ENCODE peak calls at places on chromosomes 11 and 22, in four cellular contexts. One of them, this sample, is unnamed. For H3K4me1, the result is how much of the 10 kb centered on the place peaks cover.

GRCh38 chr22:40967120-40967760 is 16.1 kb downstream of the RBX1 start:
- DNase-seq in mesendoderm: no peak
- DNase-seq in neuronal stem cell: no peak
- DNase-seq in H9: no peak
- DNase-seq in this sample: no peak

GRCh38 chr22:37302617-37303555 is 20.6 kb downstream of the CYTH4 start:
- DNase-seq in H9: no peak
- DNase-seq in neuronal stem cell: peak
- DNase-seq in mesendoderm: no peak
- DNase-seq in this sample: no peak

GRCh38 chr22:26362471-26362870 is 66.6 kb upstream of the ASPHD2 start:
- DNase-seq in H9: no peak
- DNase-seq in mesendoderm: no peak
- DNase-seq in neuronal stem cell: no peak
- DNase-seq in this sample: no peak

GRCh38 chr11:17748044-17748443 is 13.5 kb downstream of the KCNC1 start:
- DNase-seq in neuronal stem cell: no peak
- DNase-seq in H9: no peak
- DNase-seq in mesendoderm: no peak
- DNase-seq in this sample: no peak

GRCh38 chr22:17941501-17942406 is 82.6 kb downstream of the MICAL3 start:
- DNase-seq in H9: no peak
- DNase-seq in neuronal stem cell: no peak
- DNase-seq in mesendoderm: no peak
- DNase-seq in this sample: peak

GRCh38 chr11:114426280-114426679 is 13.0 kb upstream of the REXO2 start:
- DNase-seq in H9: no peak
- DNase-seq in mesendoderm: peak
- DNase-seq in neuronal stem cell: no peak
- DNase-seq in this sample: peak

GRCh38 chr22:36546092-36546804 is 17.3 kb upstream of the EIF3D start:
- DNase-seq in H9: peak
- DNase-seq in mesendoderm: peak
- DNase-seq in neuronal stem cell: peak
- DNase-seq in this sample: peak

GRCh38 chr22:46547179-46547882 is 9.9 kb upstream of the CELSR1 start:
- DNase-seq in mesendoderm: no peak
- DNase-seq in neuronal stem cell: no peak
- DNase-seq in H9: no peak
- DNase-seq in this sample: peak

GRCh38 chr11:12689029-12689755 is 15.0 kb downstream of the TEAD1 start:
- DNase-seq in mesendoderm: no peak
- DNase-seq in H9: no peak
- DNase-seq in neuronal stem cell: no peak
- DNase-seq in this sample: no peak

GRCh38 chr22:29479417-29480261 is at the start of gene NEFH:
- DNase-seq in neuronal stem cell: no peak
- DNase-seq in H9: peak
- DNase-seq in mesendoderm: no peak
- DNase-seq in this sample: no peak

GRCh38 chr22:26902401-26903029 is 245.1 kb downstream of the MIAT start:
- DNase-seq in neuronal stem cell: no peak
- DNase-seq in H9: no peak
- DNase-seq in mesendoderm: no peak
- DNase-seq in this sample: no peak

GRCh38 chr22:29635734-29636357 is 32.4 kb downstream of the NF2 start:
- DNase-seq in neuronal stem cell: no peak
- DNase-seq in H9: no peak
- DNase-seq in mesendoderm: peak
- DNase-seq in this sample: peak

GRCh38 chr22:21834869-21835268 is 32.6 kb downstream of the MAPK1 start:
- DNase-seq in mesendoderm: no peak
- DNase-seq in H9: no peak
- DNase-seq in neuronal stem cell: no peak
- DNase-seq in this sample: no peak
- H3K4me1 ChIP-seq in mesendoderm: under half
- H3K4me1 ChIP-seq in H9: under half
- H3K4me1 ChIP-seq in neuronal stem cell: under half
- H3K4me1 ChIP-seq in this sample: under half

DNA sequence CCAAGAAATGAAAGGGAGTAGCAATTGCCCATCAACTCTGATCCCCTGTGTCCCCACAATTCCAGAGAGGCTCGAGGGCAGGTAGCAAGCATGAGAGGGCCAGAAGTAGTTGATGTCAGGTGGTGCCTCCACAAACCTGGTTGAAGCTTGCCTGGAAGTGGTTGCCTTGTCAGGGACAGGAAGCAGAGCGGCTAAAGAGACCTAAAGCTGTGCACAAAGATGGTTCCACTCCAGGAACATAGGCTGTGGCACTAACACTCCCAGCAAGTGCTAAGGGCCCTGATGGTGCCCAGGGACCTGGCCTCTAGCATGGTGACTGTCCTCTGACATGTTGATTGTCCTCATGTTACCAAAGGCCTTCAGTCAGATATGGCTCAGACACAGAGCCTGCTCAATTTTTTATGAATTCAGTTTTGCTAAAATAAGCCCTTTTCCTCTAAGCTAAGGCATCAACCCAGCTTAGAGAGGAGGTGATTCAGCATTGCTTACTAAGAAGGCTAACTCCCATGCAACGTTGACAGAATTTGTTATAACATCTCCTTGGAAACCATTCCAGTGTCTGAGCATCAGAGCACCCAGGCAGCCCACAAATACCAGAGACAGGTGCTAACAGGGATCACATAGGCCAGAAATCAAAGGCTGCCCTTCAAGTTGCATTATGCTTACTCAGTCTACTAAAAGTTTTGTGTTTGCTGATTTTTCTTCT is 196.3 kb upstream of the ARHGAP20 start:
- DNase-seq in H9: no peak
- DNase-seq in neuronal stem cell: no peak
- DNase-seq in mesendoderm: peak
- DNase-seq in this sample: peak
- H4K8ac ChIP-seq in H9: peak
- H4K8ac ChIP-seq in neuronal stem cell: no peak
- H4K8ac ChIP-seq in mesendoderm: no peak
- H4K8ac ChIP-seq in this sample: no peak

GRCh38 chr11:125271436-125272064 is 107.0 kb downstream of the PKNOX2 start:
- DNase-seq in neuronal stem cell: no peak
- DNase-seq in mesendoderm: no peak
- DNase-seq in H9: no peak
- DNase-seq in this sample: no peak
- H3K4me2 ChIP-seq in neuronal stem cell: no peak
- H3K4me2 ChIP-seq in mesendoderm: no peak
- H3K4me2 ChIP-seq in H9: no peak
- H3K4me2 ChIP-seq in this sample: no peak

GRCh38 chr11:33689089-33689488 is 11.5 kb downstream of the C11orf91 start:
- DNase-seq in H9: no peak
- DNase-seq in mesendoderm: no peak
- DNase-seq in neuronal stem cell: no peak
- DNase-seq in this sample: no peak

GRCh38 chr11:33689506-33689905 is 11.1 kb downstream of the C11orf91 start:
- DNase-seq in H9: no peak
- DNase-seq in neuronal stem cell: no peak
- DNase-seq in mesendoderm: no peak
- DNase-seq in this sample: no peak

GRCh38 chr11:33692013-33692504 is 8.6 kb downstream of the C11orf91 start:
- DNase-seq in mesendoderm: peak
- DNase-seq in neuronal stem cell: no peak
- DNase-seq in H9: no peak
- DNase-seq in this sample: peak

GRCh38 chr11:33691051-33691864 is 9.4 kb downstream of the C11orf91 start:
- DNase-seq in neuronal stem cell: no peak
- DNase-seq in H9: no peak
- DNase-seq in mesendoderm: peak
- DNase-seq in this sample: peak

GRCh38 chr11:33690290-33691050 is 10.2 kb downstream of the C11orf91 start:
- DNase-seq in neuronal stem cell: no peak
- DNase-seq in H9: no peak
- DNase-seq in mesendoderm: no peak
- DNase-seq in this sample: peak
- H3K4me1 ChIP-seq in neuronal stem cell: under half
- H3K4me1 ChIP-seq in H9: under half
- H3K4me1 ChIP-seq in mesendoderm: under half
- H3K4me1 ChIP-seq in this sample: under half

GRCh38 chr11:67364169-67364568 is 9.2 kb downstream of the CLCF1 start:
- DNase-seq in neuronal stem cell: no peak
- DNase-seq in mesendoderm: no peak
- DNase-seq in H9: no peak
- DNase-seq in this sample: no peak
- H4K8ac ChIP-seq in neuronal stem cell: no peak
- H4K8ac ChIP-seq in mesendoderm: no peak
- H4K8ac ChIP-seq in H9: no peak
- H4K8ac ChIP-seq in this sample: no peak

DNA sequence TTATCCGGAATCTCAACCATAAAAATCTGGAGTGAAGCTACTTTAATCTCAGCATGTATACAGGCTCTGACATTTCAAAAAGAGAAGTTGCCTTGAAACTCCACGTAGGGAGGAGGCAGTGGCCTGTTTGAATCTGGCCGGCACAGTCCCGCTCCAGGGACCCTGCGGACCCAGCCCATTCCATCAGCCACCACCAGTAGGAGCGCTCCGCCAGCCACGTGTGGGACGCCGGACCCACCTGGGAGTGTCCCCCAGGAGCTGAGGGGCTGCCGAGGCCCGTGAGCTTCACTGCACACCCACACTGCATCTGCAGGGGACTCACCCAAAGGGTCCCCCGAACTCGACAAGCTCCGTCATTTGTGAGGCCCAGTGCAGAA is 1.8 kb upstream of the SYT8 start:
- DNase-seq in neuronal stem cell: no peak
- DNase-seq in mesendoderm: no peak
- DNase-seq in H9: peak
- DNase-seq in this sample: peak
- H3K4me2 ChIP-seq in neuronal stem cell: peak
- H3K4me2 ChIP-seq in mesendoderm: no peak
- H3K4me2 ChIP-seq in H9: peak
- H3K4me2 ChIP-seq in this sample: no peak

GRCh38 chr11:126355926-126356897 is 726 bp downstream of the ST3GAL4 start:
- DNase-seq in H9: no peak
- DNase-seq in mesendoderm: peak
- DNase-seq in neuronal stem cell: no peak
- DNase-seq in this sample: peak
- H3K4me1 ChIP-seq in H9: under half
- H3K4me1 ChIP-seq in mesendoderm: under half
- H3K4me1 ChIP-seq in neuronal stem cell: under half
- H3K4me1 ChIP-seq in this sample: under half

DNA sequence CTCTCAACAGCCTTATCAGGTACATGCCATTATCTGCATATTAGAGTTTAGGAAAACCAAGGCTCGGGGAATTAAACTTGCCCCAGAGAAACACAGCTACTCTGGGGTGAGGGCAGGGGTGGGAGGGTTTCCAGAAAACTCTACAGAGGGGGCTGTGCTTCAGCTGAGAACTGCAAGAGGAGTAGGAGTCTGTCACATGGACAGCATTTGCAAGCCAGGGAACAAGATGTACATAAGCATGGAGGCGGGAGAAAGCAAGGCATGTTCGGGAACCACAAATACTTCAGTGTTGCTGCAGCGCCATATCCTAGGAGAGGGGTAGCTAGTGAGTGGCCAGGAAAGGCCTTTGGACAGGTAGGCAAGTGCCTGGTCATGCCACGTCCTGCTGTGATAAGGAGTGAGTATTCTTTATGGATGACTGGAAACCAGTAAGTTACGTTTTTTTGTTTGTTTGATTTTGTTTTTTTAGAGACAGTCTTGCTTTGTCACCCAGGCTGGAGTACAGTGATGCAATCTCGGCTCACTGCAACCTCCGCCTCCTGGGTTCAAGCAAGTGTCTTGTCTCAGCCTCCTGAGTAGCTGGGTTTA is 57.2 kb downstream of the GRAMD1B start:
- DNase-seq in mesendoderm: no peak
- DNase-seq in H9: no peak
- DNase-seq in neuronal stem cell: no peak
- DNase-seq in this sample: no peak
- H4K8ac ChIP-seq in mesendoderm: no peak
- H4K8ac ChIP-seq in H9: no peak
- H4K8ac ChIP-seq in neuronal stem cell: no peak
- H4K8ac ChIP-seq in this sample: no peak

This sample was measured in trophoblast cell.